ENCODE peak calls at places on chromosomes 1 and 21, in nine cellular contexts. E is activated T-helper 1 cell treated with anti-CD3 and anti-CD28 coated beads, Interleukin-12 subunit alpha, Interleukin-12 subunit beta, Interleukin-2, Interleukin-4 antibody, amounts not matched to agents 30 ng/mL and 10 ng/mL and 1 ng/mL, durations not matched to agents 14 hours and 24 hours and 36 hours; F is kidney glomerular epithelial cell; B is CD8-positive, alpha-beta T cell; D is activated CD8-positive, alpha-beta T cell treated with anti-CD3 and anti-CD28 coated beads, Interleukin-2, amount 10 ng/mL, durations not matched to agents 7 days and 5 days; G is NCI-H1092; R is HEK293T; U is GDM1; C is naive thymus-derived CD8-positive, alpha-beta T cell. Q is an unnamed sample.

GRCh38 chr21:42633858-42634257 is 19.6 kb upstream of the PDE9A start:
- DNase-seq in U (no peak), E (no peak), D (no peak), G (no peak), F (no peak), C (no peak), B (no peak), R (no peak), Q (no peak)

GRCh38 chr21:16624468-16625102 is 888.3 kb upstream of the CXADR start:
- DNase-seq in C (no peak), E (no peak), G (peak), F (peak), D (no peak), R (peak), U (no peak), B (no peak), Q (peak)

GRCh38 chr1:154198756-154199562 is 7.1 kb upstream of the TPM3 start:
- DNase-seq in G (peak), C (peak), R (peak), U (peak), D (peak), E (no peak), F (peak), B (no peak), Q (peak)

GRCh38 chr1:173017792-173018191 is 32.9 kb downstream of the TNFSF18 start:
- DNase-seq in B (no peak), R (no peak), D (no peak), G (no peak), F (no peak), U (no peak), E (no peak), C (no peak), Q (no peak)

GRCh38 chr1:25819496-25820246 is at the start of gene MTFR1L:
- DNase-seq in F (peak), D (peak), U (peak), C (peak), R (peak), E (peak), B (peak), G (peak), Q (peak)

GRCh38 chr21:34367320-34367935 is 3.6 kb downstream of the KCNE2 start:
- DNase-seq in C (peak), R (peak), B (no peak), G (peak), U (peak), E (peak), D (peak), F (peak), Q (peak)

GRCh38 chr1:174051956-174052355 is 29.8 kb upstream of the RC3H1 start:
- DNase-seq in F (no peak), C (no peak), U (no peak), D (no peak), E (no peak), B (no peak), R (no peak), G (no peak), Q (no peak)

GRCh38 chr1:54816130-54816529 is 15.0 kb upstream of the TTC22 start:
- DNase-seq in R (no peak), F (no peak), G (no peak), D (no peak), E (no peak), B (no peak), C (no peak), U (no peak), Q (no peak)

GRCh38 chr1:199512037-199512710 is 515.3 kb upstream of the NR5A2 start:
- DNase-seq in U (no peak), G (no peak), R (no peak), E (no peak), B (no peak), C (no peak), D (no peak), F (peak), Q (peak)

Q was measured in kidney tubule cell.